ENCODE peak calls at places on chromosomes 4 and X, in four cellular contexts. U is cardiac muscle cell, B is bronchial epithelial cell, J is osteoblast. K is an unnamed sample.

GRCh38 chr4:102420563-102421221 is 75.4 kb upstream of the SLC39A8 start:
- DNase-seq in U (no peak), B (peak; percentile 24), J (no peak), K (no peak)

GRCh38 chr4:110003401-110004187 is 90.9 kb downstream of the EGF start:
- DNase-seq in U (no peak), B (peak; percentile 37), J (no peak), K (no peak)

GRCh38 chr4:78520808-78521226 is 30.8 kb upstream of the ANXA3 start:
- DNase-seq in U (no peak), B (no peak), J (no peak), K (no peak)

GRCh38 chrX:72061091-72061490 is 70.6 kb downstream of the RTL5 start:
- DNase-seq in U (no peak), B (no peak), J (no peak), K (no peak)

GRCh38 chr4:93828332-93828829 is at the start of gene ATOH1:
- DNase-seq in U (peak; percentile 64), B (peak; percentile 44), J (no peak), K (no peak)

GRCh38 chr4:76943129-76943620 is 6.4 kb upstream of the SEPTIN11 start:
- DNase-seq in U (no peak), B (peak; percentile 84), J (peak; percentile 88), K (no peak)

GRCh38 chr4:134001057-134001456 is 200.5 kb downstream of the PABPC4L start:
- DNase-seq in U (no peak), B (peak; percentile 14), J (no peak), K (no peak)

GRCh38 chrX:134718329-134719317 is 60.4 kb upstream of the PLAC1 start:
- DNase-seq in U (no peak), B (peak; percentile 87), J (peak; percentile 82), K (no peak)

GRCh38 chrX:43881410-43882293 is 598 bp downstream of the MAOB start:
- DNase-seq in U (no peak), B (no peak), J (no peak), K (no peak)

GRCh38 chr4:139331185-139331584 is 28.9 kb upstream of the NDUFC1 start:
- DNase-seq in U (no peak), B (peak; percentile 59), J (no peak), K (no peak)

GRCh38 chr4:153799708-153800074 is 10.8 kb upstream of the SFRP2 start:
- DNase-seq in U (no peak), B (no peak), J (no peak), K (no peak)

GRCh38 chr4:138205531-138206233 is 36.5 kb downstream of the SLC7A11 start:
- DNase-seq in U (no peak), B (no peak), J (no peak), K (no peak)

GRCh38 chrX:15948318-15948660 is 93.7 kb upstream of the AP1S2 start:
- DNase-seq in U (no peak), B (peak; percentile 22), J (no peak), K (no peak)

GRCh38 chrX:39613997-39614679 is 483.6 kb downstream of the BCOR start:
- DNase-seq in U (no peak), B (no peak), J (no peak), K (no peak)

DNA sequence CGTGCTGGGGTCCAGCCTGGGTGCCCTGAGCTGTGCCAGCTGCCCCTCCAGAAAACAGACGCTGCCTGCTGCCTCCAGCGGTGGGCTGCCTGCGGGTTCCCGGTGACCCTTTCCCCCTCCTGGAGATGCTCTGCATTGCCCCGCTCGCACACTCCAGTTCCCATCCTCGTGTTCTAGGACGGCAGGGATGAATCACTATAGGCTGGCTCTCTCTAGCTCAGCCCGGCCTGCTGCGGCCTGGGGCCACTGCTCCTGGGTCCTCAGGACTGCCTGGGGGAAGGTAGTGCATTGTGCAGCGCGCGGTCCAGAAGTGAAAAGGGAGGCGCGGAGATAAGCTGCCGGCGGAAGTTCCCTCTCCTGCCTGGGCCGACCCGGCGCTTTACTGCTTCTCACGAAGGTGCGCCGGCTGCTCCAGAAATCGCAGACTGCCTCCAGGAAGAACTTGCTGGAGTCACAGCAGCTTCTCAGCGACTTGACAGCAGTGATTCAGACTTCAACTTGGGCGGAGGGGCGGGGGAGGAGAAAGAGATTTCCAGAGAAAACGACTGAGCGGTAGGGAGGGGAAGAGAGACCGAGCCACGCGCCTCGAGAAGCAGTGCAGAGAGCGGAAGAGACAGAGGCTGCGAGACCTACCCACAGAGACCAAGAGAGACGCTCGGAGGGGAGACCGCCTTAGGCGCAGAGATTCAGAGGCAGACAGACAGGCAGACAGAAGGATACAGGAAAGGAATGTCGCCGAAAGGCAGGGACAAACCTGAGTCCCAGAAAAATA is 6.7 kb upstream of the MSX1 start:
- DNase-seq in U (no peak), B (peak; percentile 52), J (peak; percentile 98), K (peak; percentile 46)
- TF ChIP-seq CTCF in U (peak; percentile 33), B (peak; percentile 12), J (peak; percentile 31), K (no peak)

DNA sequence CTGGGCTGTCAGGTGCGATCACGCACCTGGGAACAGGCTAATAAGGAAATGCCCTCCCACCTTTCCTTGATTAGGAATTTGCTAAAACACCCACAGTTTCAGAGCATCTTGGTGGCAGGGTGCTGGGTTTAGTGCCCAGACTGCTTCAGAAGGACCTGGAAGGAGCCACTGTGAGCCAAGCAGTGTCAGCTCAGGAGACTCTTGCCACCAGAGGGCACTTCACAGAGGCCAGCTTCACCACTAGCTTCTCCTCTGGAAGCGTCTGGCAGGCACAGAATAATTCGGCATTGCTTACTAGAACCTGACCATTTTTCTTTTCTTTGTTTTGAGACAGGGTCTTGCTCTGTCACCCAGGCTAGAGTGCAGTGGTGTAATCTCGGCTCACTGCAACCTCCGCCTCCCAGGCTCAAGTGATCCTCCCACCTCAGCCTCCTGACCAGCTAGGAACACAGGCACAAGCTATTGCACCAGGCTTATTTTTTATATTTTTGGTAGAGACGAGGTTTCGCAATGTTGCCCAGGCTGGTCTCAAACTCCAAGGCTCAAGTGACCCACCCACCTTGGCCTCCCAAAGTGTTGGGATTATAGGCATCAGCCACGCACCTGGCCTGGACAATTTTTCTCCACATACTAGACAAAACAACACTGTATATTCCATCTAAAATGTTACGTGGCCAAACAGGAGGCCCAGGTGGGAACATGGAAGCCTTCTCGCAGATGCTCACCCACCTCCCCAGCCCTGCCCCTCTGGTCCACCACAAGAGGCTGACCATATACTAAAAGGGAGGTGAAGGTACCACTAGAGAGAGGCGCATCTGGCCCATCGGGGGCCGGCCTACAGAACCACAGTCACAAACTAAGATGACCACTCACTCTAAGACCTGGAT is 14.1 kb downstream of the NOP14 start:
- DNase-seq in U (peak; percentile 51), B (peak; percentile 40), J (peak; percentile 84), K (no peak)
- TF ChIP-seq CTCF in U (peak; percentile 36), B (peak; percentile 78), J (peak; percentile 58), K (peak; percentile 26)

DNA sequence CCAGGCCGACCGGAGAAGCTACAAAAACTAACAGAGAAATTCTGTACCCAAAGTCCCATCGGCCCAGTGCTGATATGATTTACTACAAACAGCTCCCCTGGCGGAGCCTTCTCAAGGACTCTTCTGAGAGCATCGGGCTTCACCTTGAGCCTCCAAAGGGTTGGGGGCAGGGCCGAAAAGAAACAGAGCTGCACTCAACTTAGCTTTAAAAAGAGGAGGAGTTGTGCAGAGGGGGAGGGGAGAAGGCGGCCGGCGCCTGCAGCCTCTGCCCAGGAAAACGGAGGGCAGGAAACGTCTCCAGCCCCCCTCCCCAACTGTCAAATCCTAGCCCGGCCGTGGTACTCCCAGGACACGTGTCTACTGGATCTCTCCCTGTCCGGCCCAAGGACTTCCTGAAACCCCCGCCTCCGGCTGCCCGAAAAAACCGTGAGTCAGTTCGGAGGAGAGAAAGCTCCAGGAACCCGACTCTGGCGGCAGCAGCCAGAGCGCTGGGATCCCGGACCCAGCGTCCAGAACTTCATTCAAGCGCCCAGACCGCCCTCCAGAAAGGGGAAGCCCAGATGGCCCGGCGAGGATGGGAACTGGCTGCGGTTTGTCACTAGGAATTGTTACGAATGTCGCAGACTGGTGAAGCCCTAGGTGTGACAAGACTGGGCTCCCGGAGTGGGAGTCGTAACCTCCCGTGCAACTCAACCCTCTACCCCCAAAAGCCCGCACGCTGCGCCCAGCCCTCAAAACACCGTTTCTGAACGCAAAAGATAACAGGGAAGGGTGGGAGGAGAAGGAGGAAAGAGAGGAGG is 1.0 kb downstream of the ADAMTS3 start:
- DNase-seq in U (peak; percentile 93), B (peak; percentile 73), J (peak; percentile 92), K (peak; percentile 26)
- TF ChIP-seq CTCF in U (peak; percentile 52), B (peak; percentile 55), J (peak; percentile 47), K (no peak)

DNA sequence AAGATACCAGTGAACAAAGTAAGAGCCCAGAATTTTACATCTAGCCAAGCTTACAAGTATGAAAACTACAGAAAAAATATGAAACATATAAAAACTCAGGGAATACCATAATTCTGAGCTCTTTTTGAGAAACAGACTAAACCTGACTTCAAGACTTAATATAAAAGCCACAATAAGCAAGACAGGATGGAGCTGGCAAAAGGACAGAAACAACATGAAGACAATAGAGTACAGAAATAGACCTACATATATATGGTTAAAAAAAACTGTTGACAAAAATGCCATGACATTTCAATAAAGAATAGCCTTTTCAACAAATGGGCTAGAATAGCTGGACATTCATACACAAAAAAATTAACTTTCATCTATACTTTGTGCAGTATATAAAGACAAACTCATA is 49.4 kb downstream of the UBA6 start:
- DNase-seq in U (no peak), B (no peak), J (no peak), K (no peak)
- TF ChIP-seq CTCF in U (no peak), B (no peak), J (no peak), K (no peak)

GRCh38 chr4:144574004-144574403 is 72.0 kb upstream of the HHIP start:
- DNase-seq in U (peak; percentile 22), B (no peak), J (no peak), K (no peak)

GRCh38 chr4:144574509-144574908 is 71.4 kb upstream of the HHIP start:
- DNase-seq in U (no peak), B (no peak), J (no peak), K (no peak)

GRCh38 chr4:144575181-144575580 is 70.8 kb upstream of the HHIP start:
- DNase-seq in U (peak; percentile 36), B (no peak), J (peak; percentile 54), K (no peak)

GRCh38 chr4:144572660-144573059 is 73.3 kb upstream of the HHIP start:
- DNase-seq in U (no peak), B (no peak), J (no peak), K (no peak)
- TF ChIP-seq CTCF in U (no peak), B (no peak), J (no peak), K (peak; percentile 16)

GRCh38 chr4:48449151-48449550 is 34.0 kb upstream of the SLC10A4 start:
- DNase-seq in U (no peak), B (no peak), J (no peak), K (no peak)

GRCh38 chr4:48439988-48440387 is 43.2 kb upstream of the SLC10A4 start:
- DNase-seq in U (no peak), B (no peak), J (no peak), K (no peak)

GRCh38 chr4:48450740-48451139 is 32.4 kb upstream of the SLC10A4 start:
- DNase-seq in U (no peak), B (no peak), J (no peak), K (no peak)

GRCh38 chr4:48445704-48446103 is 37.4 kb upstream of the SLC10A4 start:
- DNase-seq in U (peak; percentile 22), B (peak; percentile 22), J (peak; percentile 32), K (no peak)
- TF ChIP-seq CTCF in U (peak; percentile 43), B (peak; percentile 9), J (peak; percentile 43), K (peak; percentile 13)

K was measured in GM20000.